ENCODE peak calls at places on chromosome 10, in ten cellular contexts. Y, L, G, T, M, P, E, B, N and W are unnamed samples.

GRCh38 chr10:71284544-71285179 is 34.4 kb upstream of the SLC29A3 start:
- DNase-seq in Y (no peak), L (no peak), G (no peak), T (no peak), M (no peak), P (no peak), E (no peak), B (no peak), N (no peak), W (no peak)

GRCh38 chr10:14588084-14588937 is 186.4 kb downstream of the FAM107B start:
- DNase-seq in Y (peak), L (no peak), G (peak), T (peak), M (peak), P (no peak), E (no peak), B (no peak), N (no peak), W (no peak)

GRCh38 chr10:110105873-110106272 is 98.1 kb downstream of the ADD3 start:
- DNase-seq in Y (no peak), L (no peak), G (no peak), T (no peak), M (no peak), P (no peak), E (no peak), B (no peak), N (no peak), W (no peak)

GRCh38 chr10:87500646-87501048 is 4.0 kb upstream of the MINPP1 start:
- DNase-seq in Y (no peak), L (no peak), G (no peak), T (peak), M (peak), P (no peak), E (peak), B (no peak), N (no peak), W (no peak)

GRCh38 chr10:3226960-3227724 is 54.6 kb upstream of the PITRM1 start:
- DNase-seq in Y (peak), L (no peak), G (no peak), T (peak), M (no peak), P (no peak), E (no peak), B (no peak), N (no peak), W (no peak)

GRCh38 chr10:78549536-78549935 is 515.9 kb downstream of the RPS24 start:
- DNase-seq in Y (no peak), L (no peak), G (no peak), T (no peak), M (no peak), P (peak), E (no peak), B (no peak), N (no peak), W (no peak)

GRCh38 chr10:93403741-93404354 is 78.3 kb downstream of the MYOF start:
- DNase-seq in Y (no peak), L (no peak), G (no peak), T (no peak), M (no peak), P (no peak), E (no peak), B (no peak), N (no peak), W (no peak)

GRCh38 chr10:124259139-124259825 is 159.4 kb downstream of the OAT start:
- DNase-seq in Y (no peak), L (peak), G (no peak), T (no peak), M (peak), P (no peak), E (no peak), B (peak), N (no peak), W (peak)

GRCh38 chr10:124992462-124993344 is 50.8 kb downstream of the ZRANB1 start:
- DNase-seq in Y (peak), L (peak), G (peak), T (peak), M (peak), P (peak), E (peak), B (peak), N (no peak), W (peak)

GRCh38 chr10:100370976-100371706 is 24.1 kb downstream of the SCD start:
- DNase-seq in Y (no peak), L (peak), G (peak), T (peak), M (peak), P (peak), E (peak), B (peak), N (peak), W (peak)

GRCh38 chr10:34449836-34450235 is 365.3 kb downstream of the PARD3 start:
- DNase-seq in Y (no peak), L (no peak), G (no peak), T (peak), M (no peak), P (no peak), E (no peak), B (no peak), N (no peak), W (no peak)

DNA sequence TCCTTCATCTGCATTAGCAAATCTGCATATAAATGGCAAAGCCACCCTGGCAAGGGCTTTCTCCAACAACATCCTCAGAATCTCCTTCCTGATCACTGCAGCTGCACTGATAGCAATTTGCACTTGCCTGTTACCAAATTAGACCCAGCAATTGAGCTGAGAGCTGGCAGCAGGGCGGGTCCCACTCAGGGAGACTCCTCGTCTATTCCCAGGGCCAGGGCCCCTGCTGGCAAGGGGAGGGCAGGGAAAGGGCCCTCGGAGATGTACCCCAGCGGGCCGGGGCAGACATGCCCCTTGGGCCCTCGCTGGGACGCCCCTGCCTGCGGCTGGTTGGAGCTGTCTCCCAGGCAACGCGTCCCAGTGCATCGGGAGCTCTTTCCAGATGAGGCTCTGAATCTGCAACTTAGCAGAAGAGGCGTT is 249.1 kb upstream of the PPP2R2D start:
- DNase-seq in Y (no peak), L (no peak), G (no peak), T (no peak), M (no peak), P (no peak), E (no peak), B (no peak), N (no peak), W (peak)
- H3K4me3 ChIP-seq in Y (no peak), L (no peak), G (no peak), T (no peak), M (no peak), P (no peak), E (no peak), B (no peak), N (no peak), W (no peak)

DNA sequence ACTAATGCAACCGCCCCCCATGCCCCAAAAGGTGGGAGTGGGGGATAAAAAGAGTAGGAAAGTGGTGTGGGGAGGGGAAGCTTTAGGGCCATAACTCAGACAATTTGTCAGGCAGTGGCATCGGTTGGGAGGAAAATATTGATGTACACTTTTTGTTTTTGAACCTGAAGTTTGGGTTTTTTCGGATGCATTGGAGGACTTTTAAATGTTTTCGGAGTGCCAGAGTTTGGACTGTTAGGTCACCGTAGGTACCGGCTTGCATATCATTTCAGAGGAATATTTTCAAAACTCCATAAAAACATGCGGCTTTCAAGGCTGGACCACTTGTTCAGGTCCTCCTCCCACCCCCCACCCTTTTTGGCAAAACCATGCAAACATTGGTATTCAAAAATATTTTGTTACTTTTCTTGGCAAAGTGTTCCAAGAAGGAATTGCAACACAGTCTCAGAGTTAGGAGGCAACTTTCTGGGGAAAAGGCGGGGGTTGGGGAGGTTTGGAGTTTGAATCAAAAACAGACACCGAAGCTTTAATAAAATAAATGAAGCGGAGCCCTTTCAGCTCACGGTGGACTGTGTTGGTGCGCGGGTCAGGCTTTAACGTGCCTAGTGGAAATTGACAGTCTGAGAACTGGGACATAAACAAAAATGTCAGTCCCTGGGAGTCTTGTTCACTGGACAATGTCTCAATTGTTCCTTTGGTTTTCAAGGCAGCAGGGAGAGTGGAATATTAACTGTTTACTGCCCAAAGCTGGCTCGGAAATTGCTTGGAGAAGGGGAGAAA is 109.1 kb downstream of the TCF7L2 start:
- DNase-seq in Y (no peak), L (no peak), G (peak), T (peak), M (no peak), P (no peak), E (peak), B (peak), N (no peak), W (no peak)
- H3K4me3 ChIP-seq in Y (peak), L (peak), G (peak), T (peak), M (no peak), P (no peak), E (no peak), B (peak), N (no peak), W (no peak)

DNA sequence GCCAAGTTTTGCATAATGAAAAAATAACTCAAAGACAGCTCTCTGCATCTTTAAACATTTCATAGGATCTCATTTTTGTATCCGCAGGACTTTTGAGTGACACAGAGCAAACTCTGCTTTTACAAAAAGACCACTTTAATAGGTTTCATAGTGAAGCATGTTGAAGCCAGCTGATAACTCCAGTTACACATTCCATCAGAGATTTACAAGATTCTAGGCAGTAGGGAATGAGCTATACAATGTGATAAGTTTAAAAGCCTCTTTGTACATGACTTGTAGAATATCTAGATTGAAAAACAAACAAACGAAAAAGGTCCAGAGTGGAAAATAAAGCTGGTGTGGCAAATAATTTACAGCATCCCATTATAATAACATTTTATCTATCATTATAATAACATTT is 2.2 kb downstream of the PRKG1 start:
- DNase-seq in Y (no peak), L (no peak), G (no peak), T (no peak), M (no peak), P (no peak), E (no peak), B (no peak), N (no peak), W (no peak)
- H3K4me3 ChIP-seq in Y (peak), L (peak), G (peak), T (peak), M (no peak), P (no peak), E (no peak), B (peak), N (no peak), W (no peak)

DNA sequence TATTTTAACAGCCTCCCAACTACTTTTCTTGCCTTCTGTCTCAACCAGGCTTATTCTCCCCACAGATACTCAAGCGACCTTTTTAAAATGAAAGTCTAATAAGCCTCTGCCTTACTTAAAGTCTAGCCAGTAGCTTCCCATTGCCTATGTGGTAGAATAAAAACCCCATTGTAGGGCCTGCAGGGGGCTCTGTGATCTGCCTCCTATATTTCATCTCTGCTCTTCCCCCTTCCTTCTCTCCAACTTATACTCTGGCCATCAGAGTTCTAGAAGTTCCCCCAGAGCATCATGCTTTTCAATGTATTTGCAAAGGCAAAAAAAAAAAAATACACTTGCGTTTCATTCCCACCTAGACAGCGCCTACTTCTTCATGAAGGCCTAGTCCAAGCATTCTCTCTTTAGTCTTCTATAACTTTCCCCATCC is 167.7 kb upstream of the ADO start:
- DNase-seq in Y (no peak), L (no peak), G (no peak), T (no peak), M (no peak), P (no peak), E (no peak), B (no peak), N (no peak), W (no peak)
- H3K4me3 ChIP-seq in Y (no peak), L (peak), G (peak), T (no peak), M (no peak), P (no peak), E (no peak), B (no peak), N (peak), W (peak)

GRCh38 chr10:117365612-117366011 is 9.6 kb downstream of the PDZD8 start:
- DNase-seq in Y (no peak), L (no peak), G (no peak), T (no peak), M (no peak), P (no peak), E (peak), B (no peak), N (no peak), W (no peak)

GRCh38 chr10:117366741-117367140 is 8.5 kb downstream of the PDZD8 start:
- DNase-seq in Y (no peak), L (no peak), G (no peak), T (no peak), M (no peak), P (no peak), E (no peak), B (no peak), N (no peak), W (no peak)

GRCh38 chr10:117362313-117362712 is 12.9 kb downstream of the PDZD8 start:
- DNase-seq in Y (no peak), L (no peak), G (no peak), T (peak), M (no peak), P (no peak), E (no peak), B (no peak), N (no peak), W (no peak)

GRCh38 chr10:117363027-117363426 is 12.2 kb downstream of the PDZD8 start:
- DNase-seq in Y (no peak), L (no peak), G (no peak), T (no peak), M (no peak), P (no peak), E (no peak), B (no peak), N (no peak), W (no peak)

DNA sequence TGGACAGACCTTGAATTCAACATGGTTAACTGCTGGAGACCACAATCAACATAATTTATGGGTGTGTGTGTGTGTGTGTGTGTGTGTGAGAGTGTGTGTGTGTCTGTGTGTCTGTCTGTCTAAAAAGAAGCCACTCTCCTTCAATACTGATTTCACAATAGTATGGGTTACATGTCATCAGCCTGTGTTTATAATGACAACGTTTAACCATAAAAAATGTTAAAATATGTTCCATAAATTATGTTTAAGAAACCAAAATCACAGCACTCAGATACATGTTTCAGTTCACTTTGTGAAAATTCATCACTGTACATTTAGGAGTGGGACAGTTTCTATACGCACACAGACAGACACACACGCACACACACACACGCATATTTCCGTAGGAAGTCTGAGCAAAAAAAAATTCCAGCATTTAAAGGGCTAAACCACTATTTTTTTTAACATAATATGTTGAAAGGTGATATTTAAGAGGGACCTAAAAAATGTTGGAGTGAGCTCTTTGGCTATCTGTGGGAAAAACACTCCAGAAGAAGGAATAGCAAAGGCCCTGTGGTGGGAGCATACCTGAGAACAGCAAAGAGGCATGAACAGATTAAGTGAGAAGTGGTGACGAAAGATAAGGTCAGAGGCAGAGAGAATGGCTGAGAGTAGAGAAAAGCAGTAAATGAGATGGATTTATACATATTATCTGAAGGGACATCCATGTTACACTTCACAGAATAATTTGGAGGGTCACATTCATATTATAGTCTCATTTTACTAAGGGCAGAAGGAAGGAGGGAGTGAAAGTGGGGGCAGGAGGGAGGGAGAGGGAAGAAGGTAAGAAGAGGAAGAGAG is 10.9 kb downstream of the PDZD8 start:
- DNase-seq in Y (no peak), L (no peak), G (no peak), T (no peak), M (no peak), P (no peak), E (no peak), B (no peak), N (no peak), W (no peak)
- H3K4me3 ChIP-seq in Y (no peak), L (no peak), G (no peak), T (no peak), M (no peak), P (no peak), E (no peak), B (no peak), N (no peak), W (no peak)

DNA sequence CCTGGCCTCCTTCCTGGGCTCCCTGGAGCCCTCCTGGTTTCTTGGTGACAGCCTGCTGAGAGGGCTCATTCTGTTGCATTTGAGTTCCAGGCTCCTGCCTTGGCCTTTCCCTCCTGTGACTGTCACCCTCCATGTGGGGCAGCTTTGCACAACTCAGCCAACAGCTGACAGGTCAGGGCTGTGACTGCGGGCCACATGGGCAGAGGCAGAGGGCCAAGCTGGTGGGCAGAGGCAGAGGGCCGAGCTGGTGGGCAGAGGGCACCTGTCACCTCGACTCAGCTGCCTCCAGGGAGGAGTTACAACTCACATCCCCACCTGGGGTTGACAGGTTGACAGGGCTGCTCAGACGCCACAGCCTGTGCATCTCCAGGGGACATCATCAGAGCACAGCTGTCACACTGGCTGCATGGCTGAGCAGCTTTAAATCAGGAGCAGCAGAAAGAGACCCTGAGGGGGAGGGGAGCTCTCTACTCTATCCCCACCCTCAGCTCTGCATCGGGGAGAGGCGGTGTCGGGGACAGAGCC is 20.8 kb upstream of the ANTXRL start:
- DNase-seq in Y (no peak), L (no peak), G (no peak), T (no peak), M (no peak), P (no peak), E (no peak), B (no peak), N (no peak), W (peak)
- H3K4me3 ChIP-seq in Y (no peak), L (no peak), G (no peak), T (no peak), M (no peak), P (no peak), E (no peak), B (no peak), N (no peak), W (no peak)

DNA sequence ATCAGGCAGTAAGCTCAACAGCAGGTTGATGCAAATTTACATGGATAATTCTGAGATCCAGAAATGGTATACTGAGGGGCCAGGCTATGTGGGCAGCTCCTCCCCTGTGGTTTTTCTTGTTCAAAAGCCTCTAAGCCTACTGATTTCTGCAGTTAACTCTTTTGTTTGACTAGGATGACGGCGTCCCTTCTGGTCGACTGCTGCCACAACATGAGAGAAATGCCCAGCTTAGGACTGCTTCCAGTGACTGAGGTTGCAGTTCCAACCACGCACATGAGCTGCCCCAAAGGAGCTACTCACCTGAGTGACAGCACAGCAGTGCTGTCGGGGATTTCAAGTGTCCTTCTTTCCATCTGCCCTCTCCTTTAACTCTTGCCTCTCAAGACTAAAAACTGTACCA is 973.0 kb upstream of the GHITM start:
- DNase-seq in Y (no peak), L (no peak), G (no peak), T (no peak), M (peak), P (no peak), E (peak), B (no peak), N (no peak), W (no peak)
- H3K4me3 ChIP-seq in Y (no peak), L (no peak), G (no peak), T (no peak), M (no peak), P (no peak), E (no peak), B (no peak), N (no peak), W (no peak)